ENCODE peak calls at places on chromosomes 5 and 9, in seven cellular contexts. J is ascending aorta; E is stimulated activated CD4-positive, alpha-beta T cell treated with anti-CD3 and anti-CD28 coated beads, Interleukin-15, amount 100 ng/mL, for 1 hour; U is activated CD8-positive, alpha-beta memory T cell treated with anti-CD3 and anti-CD28 coated beads, Interleukin-2, amount 10 ng/mL, durations not matched to agents 7 days and 5 days; M is NCI-H1105; C is OCI-LY7; X is adrenal gland. N is an unnamed sample.

GRCh38 chr5:111134080-111134479 is 41.9 kb downstream of the WDR36 start:
- DNase-seq in J (no peak), E (no peak), U (no peak), M (no peak), C (no peak), X (peak), N (peak)

GRCh38 chr5:149175346-149176113 is 34.2 kb downstream of the ABLIM3 start:
- DNase-seq in J (peak), E (no peak), U (no peak), M (no peak), C (no peak), X (no peak), N (no peak)

GRCh38 chr9:6925841-6926240 is 168.1 kb downstream of the KDM4C start:
- DNase-seq in J (no peak), E (no peak), U (no peak), M (no peak), C (no peak), X (no peak), N (no peak)

GRCh38 chr5:78889759-78890158 is 95.4 kb downstream of the ARSB start:
- DNase-seq in J (no peak), E (no peak), U (no peak), M (no peak), C (no peak), X (no peak), N (peak)

GRCh38 chr9:136429683-136430590 is 9.7 kb downstream of the INPP5E start:
- DNase-seq in J (no peak), E (no peak), U (no peak), M (no peak), C (no peak), X (no peak), N (no peak)

GRCh38 chr9:90871327-90871935 is 69.8 kb downstream of the SYK start:
- DNase-seq in J (no peak), E (no peak), U (peak), M (no peak), C (no peak), X (no peak), N (no peak)

GRCh38 chr9:89613912-89614311 is 9.1 kb downstream of the GADD45G start:
- DNase-seq in J (no peak), E (no peak), U (no peak), M (no peak), C (no peak), X (no peak), N (no peak)

GRCh38 chr5:131635755-131636479 is 888 bp upstream of the RAPGEF6 start:
- DNase-seq in J (no peak), E (peak), U (no peak), M (no peak), C (peak), X (peak), N (no peak)

GRCh38 chr9:37801959-37802711 is 1.5 kb downstream of the DCAF10 start:
- DNase-seq in J (no peak), E (no peak), U (no peak), M (no peak), C (peak), X (no peak), N (no peak)

GRCh38 chr5:138645778-138646575 is 70.8 kb upstream of the HSPA9 start:
- DNase-seq in J (no peak), E (no peak), U (no peak), M (no peak), C (no peak), X (no peak), N (no peak)

GRCh38 chr9:7121055-7121454 is 363.3 kb downstream of the KDM4C start:
- DNase-seq in J (no peak), E (no peak), U (peak), M (no peak), C (no peak), X (no peak), N (no peak)

N was measured in astrocyte of the spinal cord.